ENCODE peak calls at places on chromosomes 5 and 9, in four cellular contexts. V is GM13977, B is WERI-Rb-1, T is tibial nerve. S is an unnamed sample.

GRCh38 chr9:104747565-104748358 is at the start of gene NIPSNAP3A:
- DNase-seq in V (peak; percentile 86), B (peak; percentile 93), T (peak; percentile 65), S (peak; percentile 87)

GRCh38 chr5:44387911-44388310 is 1.3 kb downstream of the FGF10 start:
- DNase-seq in V (no peak), B (no peak), T (no peak), S (peak; percentile 16)

GRCh38 chr9:131743501-131743900 is 3.6 kb upstream of the RAPGEF1 start:
- DNase-seq in V (no peak), B (no peak), T (no peak), S (no peak)

GRCh38 chr9:79570449-79571308 is 1.1 kb upstream of the TLE4 start:
- DNase-seq in V (peak; percentile 33), B (peak; percentile 47), T (no peak), S (peak; percentile 65)

GRCh38 chr9:87850405-87850804 is 32.3 kb upstream of the SPATA31E1 start:
- DNase-seq in V (no peak), B (no peak), T (no peak), S (no peak)

GRCh38 chr9:72271617-72272478 is 93.2 kb downstream of the ZFAND5 start:
- DNase-seq in V (peak; percentile 70), B (peak; percentile 49), T (no peak), S (peak; percentile 37)

GRCh38 chr5:139277171-139277570 is 16.4 kb upstream of the MATR3 start:
- DNase-seq in V (no peak), B (no peak), T (no peak), S (no peak)

GRCh38 chr5:10331341-10331796 is 22.1 kb upstream of the MARCHF6 start:
- DNase-seq in V (no peak), B (no peak), T (peak; percentile 33), S (no peak)

GRCh38 chr5:3825888-3826465 is 230.3 kb downstream of the IRX1 start:
- DNase-seq in V (no peak), B (no peak), T (no peak), S (no peak)

GRCh38 chr5:100520348-100520747 is 14.8 kb upstream of the FAM174A start:
- DNase-seq in V (no peak), B (no peak), T (no peak), S (no peak)
- TF ChIP-seq CTCF in V (no peak), B (peak; percentile 43), T (no peak), S (no peak)

GRCh38 chr5:79853676-79854418 is 137.2 kb downstream of the MTX3 start:
- DNase-seq in V (no peak), B (no peak), T (no peak), S (no peak)
- TF ChIP-seq CTCF in V (no peak), B (no peak), T (no peak), S (no peak)

GRCh38 chr5:15790446-15791005 is 290.5 kb downstream of the FBXL7 start:
- DNase-seq in V (no peak), B (no peak), T (no peak), S (no peak)
- TF ChIP-seq CTCF in V (no peak), B (no peak), T (no peak), S (no peak)

DNA sequence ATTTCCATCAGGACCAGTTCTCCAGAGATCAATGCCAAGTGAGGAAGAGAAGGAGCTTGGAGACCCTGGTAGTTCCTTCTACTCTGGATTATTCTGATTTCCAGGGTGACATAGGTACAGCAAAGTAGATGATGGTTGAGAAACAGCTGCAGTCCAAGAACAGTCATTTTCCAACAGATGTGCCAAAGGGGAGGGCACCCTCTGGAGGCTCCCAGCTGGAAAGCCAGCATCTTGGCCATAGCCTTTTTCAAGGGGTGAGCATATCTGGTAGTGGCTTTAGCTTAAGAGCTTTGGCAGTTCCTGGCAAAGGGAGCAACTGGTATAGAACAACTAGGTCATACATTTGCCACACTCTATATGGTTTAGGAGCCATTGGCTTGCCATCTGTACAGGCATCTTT is 492.7 kb downstream of the RASEF start:
- DNase-seq in V (no peak), B (no peak), T (no peak), S (no peak)
- TF ChIP-seq CTCF in V (no peak), B (no peak), T (no peak), S (no peak)

DNA sequence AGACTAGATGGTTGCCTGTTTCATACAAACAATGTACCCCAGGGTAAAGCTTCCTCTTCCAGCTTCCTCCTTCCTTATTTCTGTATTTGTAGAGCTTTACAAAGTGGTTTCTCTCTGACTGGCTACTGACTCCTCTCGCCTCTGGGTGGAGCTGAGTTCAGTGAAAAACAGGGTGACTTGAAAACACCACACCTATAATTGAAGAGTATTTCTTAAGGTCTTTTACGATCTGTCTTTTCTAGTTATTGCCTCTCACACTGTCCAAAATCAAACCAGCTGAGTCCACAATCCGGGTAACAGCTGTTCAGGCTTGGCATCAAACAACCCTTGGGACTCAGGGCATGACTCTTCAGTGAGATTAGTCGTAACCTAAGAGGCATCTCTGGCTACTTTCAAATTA is 200.4 kb downstream of the ARRDC3 start:
- DNase-seq in V (no peak), B (no peak), T (peak; percentile 30), S (no peak)
- TF ChIP-seq CTCF in V (no peak), B (peak; percentile 9), T (no peak), S (no peak)

DNA sequence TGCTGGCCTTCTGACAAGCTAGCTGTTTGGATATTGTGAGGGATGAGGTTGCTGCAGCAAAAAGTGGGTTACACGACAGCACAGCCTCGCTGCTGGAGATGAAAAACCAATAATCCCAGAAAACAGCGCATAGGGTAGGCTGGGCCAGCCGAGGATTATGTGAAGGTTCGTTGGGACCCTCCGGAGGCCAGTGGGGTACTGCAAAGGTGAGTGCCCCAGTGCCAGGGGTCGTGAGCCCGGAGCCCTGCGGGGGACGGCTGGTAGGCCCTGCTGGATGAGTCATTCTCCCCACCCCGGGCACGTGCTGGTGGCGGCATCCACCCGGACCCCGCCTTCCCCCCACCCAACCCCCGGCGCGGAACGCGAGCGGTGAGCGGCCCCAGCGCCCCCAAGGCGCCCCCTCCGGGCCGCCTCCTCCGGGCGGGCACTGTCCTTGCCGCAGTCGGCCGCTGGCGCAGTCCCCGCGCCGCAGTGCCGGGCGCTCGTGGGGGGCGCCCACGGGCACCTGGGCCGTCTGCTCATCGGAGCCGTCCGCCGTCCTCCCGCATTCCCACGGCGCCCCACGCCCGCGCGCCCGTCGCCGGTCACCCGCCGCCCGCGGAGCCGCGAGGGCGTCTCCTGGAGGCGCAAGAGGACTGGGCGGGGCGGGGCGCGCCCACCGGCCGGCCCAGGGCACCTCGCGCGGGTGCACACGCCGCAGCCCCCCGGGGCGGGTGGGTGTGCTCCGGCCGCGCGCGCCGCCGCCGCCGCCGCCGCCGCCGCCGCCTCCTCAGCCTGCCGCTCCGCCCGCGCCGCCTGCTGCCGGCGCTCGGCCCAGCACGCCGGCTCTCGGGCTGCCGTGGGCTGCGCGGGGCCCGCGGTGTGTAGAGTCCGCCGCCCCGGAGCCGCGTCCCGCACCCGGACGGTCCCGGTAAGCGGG is at the start of gene PHF24:
- DNase-seq in V (no peak), B (peak; percentile 38), T (no peak), S (peak; percentile 50)
- TF ChIP-seq CTCF in V (peak; percentile 43), B (no peak), T (no peak), S (no peak)

DNA sequence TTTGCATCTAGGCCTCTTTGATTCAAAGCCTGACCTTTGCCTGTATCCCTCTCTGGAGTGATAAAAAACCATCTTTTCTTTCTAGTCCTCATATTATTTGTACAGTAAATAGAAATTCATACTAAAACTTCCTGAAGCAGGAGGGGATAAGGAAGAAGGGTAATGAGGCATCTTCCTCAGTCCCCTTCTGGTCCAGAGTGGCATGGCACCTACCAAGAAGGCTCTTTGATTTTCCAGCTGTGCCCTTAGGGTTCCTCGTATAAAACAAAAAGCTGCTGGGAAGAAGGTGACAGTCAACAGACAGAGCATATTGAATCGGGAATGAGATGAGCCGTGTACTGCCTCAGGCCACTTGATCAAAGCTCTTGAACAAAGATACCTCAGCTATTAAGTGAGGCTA is 71.9 kb upstream of the SPDL1 start:
- DNase-seq in V (no peak), B (no peak), T (no peak), S (no peak)
- TF ChIP-seq CTCF in V (no peak), B (no peak), T (no peak), S (no peak)

GRCh38 chr5:167261309-167262100 is 1029.9 kb upstream of the WWC1 start:
- DNase-seq in V (peak; percentile 6), B (peak; percentile 8), T (no peak), S (no peak)
- TF ChIP-seq CTCF in V (peak; percentile 45), B (peak; percentile 42), T (no peak), S (peak; percentile 52)

GRCh38 chr5:163079618-163080017 is 357.8 kb upstream of the CCNG1 start:
- DNase-seq in V (no peak), B (peak; percentile 10), T (no peak), S (peak; percentile 15)
- TF ChIP-seq CTCF in V (peak; percentile 42), B (peak; percentile 30), T (no peak), S (peak; percentile 47)

GRCh38 chr9:90271707-90272106 is 370.9 kb downstream of the DIRAS2 start:
- DNase-seq in V (no peak), B (no peak), T (no peak), S (no peak)

GRCh38 chr9:90274725-90275124 is 367.9 kb downstream of the DIRAS2 start:
- DNase-seq in V (no peak), B (no peak), T (no peak), S (no peak)
- TF ChIP-seq CTCF in V (no peak), B (peak; percentile 27), T (no peak), S (no peak)

S was measured in glutamatergic neuron.